ENCODE peak calls at places on chromosomes 5 and 9, in nine cellular contexts. D, O, K, C, Z, V, S, M and U are unnamed samples.

GRCh38 chr5:56759521-56759920 is 55.8 kb upstream of the MAP3K1 start:
- DNase-seq in S (no peak), C (peak), V (no peak), M (no peak), O (no peak), D (no peak), K (no peak), Z (no peak), U (no peak)

GRCh38 chr9:68608763-68609162 is 68.1 kb upstream of the TMEM252 start:
- DNase-seq in S (no peak), M (no peak), V (peak), Z (no peak), O (no peak), C (no peak), K (no peak), D (no peak), U (no peak)

GRCh38 chr5:30959238-30959637 is 234.2 kb upstream of the CDH6 start:
- DNase-seq in D (no peak), O (peak), M (peak), Z (no peak), K (no peak), C (no peak), S (no peak), V (no peak), U (no peak)

GRCh38 chr5:153340139-153340538 is 150.3 kb upstream of the GRIA1 start:
- DNase-seq in D (no peak), M (no peak), C (no peak), S (no peak), V (no peak), O (no peak), K (no peak), Z (no peak), U (no peak)

GRCh38 chr9:137672907-137673791 is 54.3 kb downstream of the EHMT1 start:
- DNase-seq in Z (peak), D (peak), C (peak), K (peak), M (peak), V (peak), S (peak), O (peak), U (peak)

GRCh38 chr5:43014522-43014921 is 25.6 kb downstream of the ANXA2R start:
- DNase-seq in C (no peak), S (no peak), V (no peak), Z (no peak), D (no peak), O (no peak), M (no peak), K (no peak), U (no peak)

GRCh38 chr9:90085633-90086032 is 480.8 kb downstream of the GADD45G start:
- DNase-seq in K (no peak), S (no peak), D (no peak), C (no peak), O (no peak), V (no peak), Z (no peak), M (no peak), U (no peak)

GRCh38 chr5:16983022-16983639 is 47.0 kb upstream of the MYO10 start:
- DNase-seq in C (no peak), O (no peak), Z (no peak), D (no peak), M (peak), K (peak), S (no peak), V (no peak), U (no peak)

GRCh38 chr5:151093476-151093889 is 12.6 kb upstream of the TNIP1 start:
- DNase-seq in D (no peak), K (peak), M (peak), V (no peak), S (no peak), Z (peak), O (peak), C (no peak), U (peak)